ENCODE peak calls at places on chromosomes 12 and 14, in six cellular contexts. O is NCI-H1092; P is HFFc6; Q is nephron progenitor cell; Z is GM04504; N is activated CD4-positive, alpha-beta T cell treated with anti-CD3 and anti-CD28 coated beads for 24 hours. J is an unnamed sample.

GRCh38 chr12:16610743-16611142 is 4.8 kb upstream of the LMO3 start:
- DNase-seq in N (no peak), O (no peak), P (no peak), Z (no peak), Q (no peak), J (no peak)

GRCh38 chr12:52634266-52635056 is 16.1 kb upstream of the KRT73 start:
- DNase-seq in Z (no peak), N (no peak), Q (no peak), P (no peak), O (peak), J (no peak)

GRCh38 chr14:35332517-35333346 is 40.5 kb downstream of the PSMA6 start:
- DNase-seq in Z (no peak), O (no peak), P (no peak), Q (no peak), N (peak), J (peak)

GRCh38 chr14:93967637-93968250 is 8.6 kb downstream of the ASB2 start:
- DNase-seq in Z (no peak), Q (no peak), P (no peak), O (no peak), N (no peak), J (no peak)

GRCh38 chr12:75550401-75550851 is 39.0 kb upstream of the KRR1 start:
- DNase-seq in Q (no peak), Z (no peak), N (no peak), P (no peak), O (no peak), J (peak)

GRCh38 chr14:46573518-46573917 is 78.1 kb downstream of the RPL10L start:
- DNase-seq in P (no peak), N (no peak), O (no peak), Z (no peak), Q (no peak), J (no peak)

GRCh38 chr14:67668559-67668958 is 5.9 kb downstream of the VTI1B start:
- DNase-seq in O (no peak), N (no peak), Q (no peak), P (no peak), Z (no peak), J (no peak)

GRCh38 chr12:105561981-105562726 is 231.7 kb downstream of the C12orf75 start:
- DNase-seq in O (peak), N (no peak), P (peak), Z (peak), Q (peak), J (peak)

GRCh38 chr12:5511644-5512584 is 80.0 kb downstream of the NTF3 start:
- DNase-seq in N (no peak), Z (no peak), P (peak), Q (peak), O (no peak), J (peak)

GRCh38 chr12:22740656-22741350 is 115.8 kb downstream of the ETNK1 start:
- DNase-seq in N (no peak), Z (no peak), O (no peak), P (no peak), Q (no peak), J (no peak)

J was measured in AG08395.